ENCODE peak calls at places on chromosomes 1 and 21, in seven cellular contexts. A is adipocyte, S is Panc1, T is spleen, N is body of pancreas, D is left ventricle myocardium inferior, E is heart left ventricle. I is an unnamed sample. For H3K4me1, the result is how much of the 10 kb centered on the place peaks cover.

GRCh38 chr1:219041141-219041540 is 132.5 kb upstream of the LYPLAL1 start:
- DNase-seq in A (peak), S (no peak), T (no peak), N (no peak), D (no peak), E (no peak), I (no peak)

GRCh38 chr1:178541829-178542553 is 29.1 kb downstream of the TEX35 start:
- DNase-seq in A (peak), S (no peak), T (peak), N (peak), D (no peak), E (peak), I (peak)

GRCh38 chr1:87084247-87084836 is 169.9 kb downstream of the HS2ST1 start:
- DNase-seq in A (peak), S (no peak), T (no peak), N (no peak), D (no peak), E (no peak), I (peak)

GRCh38 chr1:223846668-223847007 is 891 bp upstream of the TP53BP2 start:
- DNase-seq in A (peak), S (no peak), T (peak), N (peak), D (no peak), E (no peak), I (no peak)

GRCh38 chr21:45559216-45560105 is 17.2 kb upstream of the SLC19A1 start:
- DNase-seq in A (no peak), S (no peak), T (peak), N (no peak), D (peak), E (no peak), I (no peak)

GRCh38 chr1:239225396-239225795 is 161.0 kb upstream of the CHRM3 start:
- DNase-seq in A (no peak), S (no peak), T (no peak), N (no peak), D (no peak), E (no peak), I (no peak)

GRCh38 chr1:80893140-80893539 is 907.6 kb upstream of the ADGRL2 start:
- DNase-seq in A (peak), S (no peak), T (no peak), N (no peak), D (no peak), E (no peak), I (no peak)

GRCh38 chr1:111882986-111883560 is 106.4 kb downstream of the KCND3 start:
- DNase-seq in A (no peak), S (no peak), T (no peak), N (no peak), D (no peak), E (no peak), I (no peak)

GRCh38 chr21:45479691-45480675 is 62.3 kb downstream of the SLC19A1 start:
- DNase-seq in A (no peak), S (no peak), T (no peak), N (no peak), D (no peak), E (no peak), I (no peak)

GRCh38 chr1:43386676-43387075 is 2.9 kb downstream of the MED8 start:
- DNase-seq in A (no peak), S (no peak), T (no peak), N (no peak), D (no peak), E (no peak), I (no peak)

GRCh38 chr1:6148497-6149241 is 31.5 kb downstream of the CHD5 start:
- DNase-seq in A (peak), S (no peak), T (peak), N (peak), D (peak), E (no peak), I (peak)

GRCh38 chr1:147168626-147169058 is 3.6 kb downstream of the PRKAB2 start:
- DNase-seq in A (peak), S (no peak), T (no peak), N (peak), D (no peak), E (no peak), I (no peak)

GRCh38 chr1:110555807-110556470 is 37.0 kb upstream of the KCNA10 start:
- DNase-seq in A (no peak), S (no peak), T (no peak), N (peak), D (peak), E (peak), I (no peak)

GRCh38 chr1:47295579-47295978 is 18.4 kb downstream of the STIL start:
- DNase-seq in A (no peak), S (no peak), T (no peak), N (no peak), D (no peak), E (no peak), I (no peak)

GRCh38 chr1:90558754-90559378 is 158.2 kb downstream of the BARHL2 start:
- DNase-seq in A (no peak), S (no peak), T (no peak), N (no peak), D (no peak), E (no peak), I (no peak)

GRCh38 chr21:42214921-42215320 is 4.0 kb upstream of the ABCG1 start:
- DNase-seq in A (no peak), S (no peak), T (peak), N (no peak), D (no peak), E (no peak), I (no peak)

GRCh38 chr1:5909576-5910275 is 82.5 kb downstream of the NPHP4 start:
- DNase-seq in A (no peak), S (no peak), T (peak), N (no peak), D (no peak), E (no peak), I (no peak)

DNA sequence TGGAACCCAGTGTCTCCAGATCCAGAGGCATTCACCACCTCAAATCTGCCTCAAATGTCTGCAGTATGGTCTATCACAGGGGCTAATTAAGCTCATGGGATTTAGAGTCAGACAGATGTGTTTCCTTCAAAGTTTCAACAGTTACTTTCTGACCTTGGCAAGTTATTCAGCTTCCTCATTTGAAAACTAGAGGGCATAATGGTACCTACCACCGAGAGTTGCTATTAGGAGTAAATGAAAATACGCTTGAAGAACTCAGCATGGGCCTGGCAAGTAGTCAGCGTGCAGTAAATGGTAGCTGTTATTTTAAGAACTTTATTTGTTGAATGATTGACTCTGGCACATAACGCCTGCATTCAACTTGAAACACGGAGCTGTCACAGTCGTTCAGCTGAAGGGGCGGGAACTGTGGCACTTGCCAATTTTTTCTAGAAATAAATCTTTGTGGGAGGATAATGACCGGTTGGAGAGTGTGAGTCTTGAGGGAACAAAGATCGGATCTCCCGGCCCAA is 1.2 kb upstream of the CAP1 start:
- DNase-seq in A (no peak), S (peak), T (no peak), N (peak), D (no peak), E (no peak), I (peak)
- H3K4me1 ChIP-seq in A (half or more), S (under half), T (half or more), N (under half), D (half or more), E (under half), I (half or more)

DNA sequence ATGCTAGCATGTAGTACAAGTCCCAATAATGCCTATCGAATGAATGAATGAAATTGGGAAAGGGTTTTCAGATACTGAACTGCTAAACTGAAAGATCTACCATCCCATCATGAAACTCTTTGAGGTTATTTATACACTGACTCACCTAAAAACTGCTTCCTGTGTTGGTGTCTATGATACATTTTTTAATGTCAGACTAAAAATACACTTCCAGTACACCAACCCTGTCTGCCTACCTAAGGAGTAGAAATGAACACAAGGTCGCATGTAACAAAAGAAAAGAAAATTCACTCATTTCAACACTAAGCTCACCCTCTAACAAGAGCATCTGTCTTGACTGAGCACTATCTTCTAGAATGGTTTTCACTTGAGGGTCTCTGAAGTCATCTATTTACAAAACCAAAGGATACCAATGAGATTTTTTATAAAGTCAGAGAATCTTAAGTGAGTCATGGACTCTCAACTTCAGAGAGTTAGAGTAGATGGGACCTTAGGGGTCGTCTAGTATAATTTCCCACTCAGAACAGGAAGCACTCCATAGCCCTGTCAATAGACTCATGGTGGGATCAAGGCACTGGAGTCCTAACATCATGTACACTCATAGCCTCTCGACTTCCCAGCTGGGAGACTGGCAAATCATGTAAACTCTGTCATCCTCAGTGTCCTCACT is 53.4 kb downstream of the WLS start:
- DNase-seq in A (no peak), S (peak), T (no peak), N (no peak), D (no peak), E (no peak), I (no peak)
- H3K4me1 ChIP-seq in A (under half), S (under half), T (under half), N (under half), D (half or more), E (under half), I (under half)

GRCh38 chr1:54294846-54295245 is 94.9 kb downstream of the MRPL37 start:
- DNase-seq in A (peak), S (no peak), T (no peak), N (no peak), D (no peak), E (no peak), I (no peak)
- H3K4me1 ChIP-seq in A (under half), S (under half), T (under half), N (under half), D (half or more), E (under half), I (under half)

GRCh38 chr1:23592209-23592905 is 33.1 kb upstream of the ID3 start:
- DNase-seq in A (peak), S (no peak), T (no peak), N (no peak), D (no peak), E (no peak), I (peak)

GRCh38 chr1:23593042-23593521 is 33.8 kb upstream of the ID3 start:
- DNase-seq in A (no peak), S (no peak), T (no peak), N (no peak), D (no peak), E (no peak), I (peak)

GRCh38 chr1:23594149-23594917 is 35.0 kb upstream of the ID3 start:
- DNase-seq in A (no peak), S (no peak), T (no peak), N (no peak), D (no peak), E (no peak), I (no peak)

GRCh38 chr1:23594927-23595353 is 35.6 kb upstream of the ID3 start:
- DNase-seq in A (no peak), S (no peak), T (peak), N (no peak), D (no peak), E (no peak), I (peak)

DNA sequence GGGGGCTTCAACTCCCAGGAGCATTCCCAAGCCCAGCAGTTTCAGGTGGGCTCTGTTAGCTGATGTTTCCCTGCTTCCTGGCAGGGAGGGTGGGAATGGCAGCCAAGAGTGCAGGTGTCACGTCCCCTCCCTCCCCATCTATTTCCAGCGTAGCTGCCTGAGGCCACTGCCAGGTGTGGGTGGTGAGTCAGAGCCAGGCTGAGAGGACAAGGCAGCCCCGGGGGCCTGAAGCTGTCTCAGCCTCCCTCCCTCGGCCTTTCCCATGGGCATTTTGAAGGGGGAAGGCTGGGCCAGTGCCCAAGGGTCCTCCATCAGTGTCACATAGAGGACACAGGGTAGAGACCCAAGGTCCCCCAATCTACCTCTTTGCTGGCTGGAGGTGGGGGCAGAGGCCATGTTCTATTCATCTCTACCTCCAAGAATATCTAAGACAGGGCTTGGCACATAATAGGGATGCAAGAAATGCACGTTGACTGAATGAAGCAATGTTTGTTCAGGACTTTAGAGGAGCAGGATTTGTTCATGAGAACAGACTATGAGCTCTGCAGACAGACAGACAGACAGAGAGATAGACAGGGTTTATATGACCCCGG is 34.4 kb upstream of the ID3 start:
- DNase-seq in A (no peak), S (no peak), T (no peak), N (peak), D (no peak), E (no peak), I (peak)
- H3K4me1 ChIP-seq in A (under half), S (under half), T (half or more), N (under half), D (under half), E (under half), I (half or more)

GRCh38 chr21:43731476-43731875 is 12.5 kb downstream of the PDXK start:
- DNase-seq in A (no peak), S (no peak), T (no peak), N (peak), D (no peak), E (no peak), I (no peak)

GRCh38 chr21:43734131-43734634 is 15.3 kb downstream of the PDXK start:
- DNase-seq in A (no peak), S (no peak), T (no peak), N (peak), D (no peak), E (no peak), I (no peak)

GRCh38 chr21:43733529-43734071 is 14.7 kb downstream of the PDXK start:
- DNase-seq in A (peak), S (no peak), T (no peak), N (peak), D (no peak), E (no peak), I (no peak)

GRCh38 chr21:43733060-43733459 is 14.1 kb downstream of the PDXK start:
- DNase-seq in A (no peak), S (no peak), T (no peak), N (no peak), D (no peak), E (no peak), I (no peak)

GRCh38 chr21:43731891-43732711 is 13.2 kb downstream of the PDXK start:
- DNase-seq in A (no peak), S (no peak), T (no peak), N (no peak), D (no peak), E (no peak), I (no peak)
- H3K4me1 ChIP-seq in A (half or more), S (half or more), T (under half), N (half or more), D (half or more), E (under half), I (under half)

GRCh38 chr1:226676381-226676780 is 62.7 kb downstream of the ITPKB start:
- DNase-seq in A (no peak), S (no peak), T (no peak), N (no peak), D (no peak), E (no peak), I (peak)
- H3K4me1 ChIP-seq in A (half or more), S (under half), T (half or more), N (under half), D (half or more), E (under half), I (half or more)

DNA sequence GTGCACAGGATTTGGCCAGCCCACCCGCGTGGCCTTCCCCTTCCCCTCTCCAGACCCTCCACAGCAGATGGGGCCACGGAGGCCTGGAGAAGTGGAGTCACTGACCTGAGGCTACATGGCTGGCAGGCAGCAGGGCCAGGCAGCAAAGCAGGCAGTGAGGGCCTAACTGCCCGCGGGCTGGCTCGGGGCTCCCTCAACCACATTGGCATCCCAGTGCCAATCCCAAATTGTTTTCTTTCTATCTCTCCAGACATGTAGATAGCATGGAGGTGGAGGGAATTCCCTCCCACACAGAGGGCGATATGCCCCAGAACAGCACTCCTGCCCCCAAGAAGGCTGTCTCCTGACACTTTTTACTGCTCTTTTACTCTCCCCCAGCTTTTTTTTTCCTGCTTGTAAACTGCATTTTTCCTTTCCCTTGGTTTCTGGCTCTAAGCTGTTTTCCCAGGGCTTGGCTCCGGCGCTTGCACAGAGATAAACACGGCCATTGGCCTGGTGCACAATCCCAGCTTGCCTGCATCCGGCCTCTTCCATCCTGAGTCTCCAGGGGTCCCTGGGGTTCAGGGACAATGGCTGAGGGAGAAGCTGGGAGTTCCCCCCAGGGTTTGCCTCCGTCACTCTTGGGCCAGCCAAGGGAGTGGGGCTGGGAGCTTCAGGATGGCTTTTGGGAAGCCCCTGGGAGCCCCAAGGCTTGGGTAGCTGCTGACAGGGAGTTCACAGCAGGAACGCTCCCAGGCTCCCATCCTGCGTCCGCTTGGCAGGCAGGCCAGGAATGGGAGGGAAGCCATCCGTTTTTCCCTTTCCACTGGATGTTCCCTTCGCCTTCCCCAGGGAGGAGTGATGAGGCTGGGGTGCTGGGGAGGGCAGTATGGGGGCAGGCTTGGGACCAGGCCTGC is 7.0 kb downstream of the EPHX1 start:
- DNase-seq in A (no peak), S (no peak), T (peak), N (peak), D (peak), E (peak), I (no peak)
- H3K4me1 ChIP-seq in A (half or more), S (under half), T (half or more), N (half or more), D (half or more), E (under half), I (under half)

GRCh38 chr21:33682992-33683627 is 40.8 kb downstream of the ITSN1 start:
- DNase-seq in A (peak), S (peak), T (no peak), N (no peak), D (no peak), E (no peak), I (no peak)
- H3K4me1 ChIP-seq in A (half or more), S (under half), T (under half), N (under half), D (half or more), E (under half), I (under half)

GRCh38 chr1:167543566-167543965 is 10.0 kb downstream of the CREG1 start:
- DNase-seq in A (no peak), S (no peak), T (no peak), N (no peak), D (no peak), E (no peak), I (no peak)
- H3K4me1 ChIP-seq in A (under half), S (under half), T (under half), N (under half), D (under half), E (under half), I (half or more)